ENCODE peak calls at places on chromosomes 2 and 18, in seven cellular contexts. One of them, this sample, is unnamed.

GRCh38 chr18:12517142-12517541 is 109.4 kb downstream of the PRELID3A start:
- DNase-seq in right lobe of liver: no peak
- DNase-seq in kidney epithelial cell: no peak
- DNase-seq in bronchial epithelial cell: no peak
- DNase-seq in stomach: no peak
- DNase-seq in heart left ventricle: no peak
- DNase-seq in brain microvascular endothelial cell: no peak
- DNase-seq in this sample: no peak

GRCh38 chr2:29249666-29250253 is 134.5 kb downstream of the CLIP4 start:
- DNase-seq in brain microvascular endothelial cell: no peak
- DNase-seq in right lobe of liver: no peak
- DNase-seq in kidney epithelial cell: no peak
- DNase-seq in bronchial epithelial cell: no peak
- DNase-seq in stomach: no peak
- DNase-seq in heart left ventricle: no peak
- DNase-seq in this sample: no peak

GRCh38 chr2:83650897-83651296 is 808.2 kb downstream of the SUCLG1 start:
- DNase-seq in stomach: no peak
- DNase-seq in kidney epithelial cell: no peak
- DNase-seq in heart left ventricle: no peak
- DNase-seq in brain microvascular endothelial cell: no peak
- DNase-seq in right lobe of liver: no peak
- DNase-seq in bronchial epithelial cell: no peak
- DNase-seq in this sample: no peak

GRCh38 chr18:6624271-6624670 is 105.2 kb upstream of the ARHGAP28 start:
- DNase-seq in heart left ventricle: no peak
- DNase-seq in kidney epithelial cell: peak; percentile 44
- DNase-seq in bronchial epithelial cell: peak; percentile 71
- DNase-seq in brain microvascular endothelial cell: peak; percentile 51
- DNase-seq in stomach: no peak
- DNase-seq in right lobe of liver: no peak
- DNase-seq in this sample: no peak

GRCh38 chr2:19815746-19816145 is 86.0 kb downstream of the TTC32 start:
- DNase-seq in stomach: no peak
- DNase-seq in heart left ventricle: no peak
- DNase-seq in kidney epithelial cell: no peak
- DNase-seq in bronchial epithelial cell: no peak
- DNase-seq in brain microvascular endothelial cell: no peak
- DNase-seq in right lobe of liver: no peak
- DNase-seq in this sample: peak; percentile 26

GRCh38 chr2:24785704-24786321 is 7.4 kb downstream of the PTRHD1 start:
- DNase-seq in brain microvascular endothelial cell: no peak
- DNase-seq in stomach: no peak
- DNase-seq in kidney epithelial cell: no peak
- DNase-seq in right lobe of liver: no peak
- DNase-seq in heart left ventricle: no peak
- DNase-seq in bronchial epithelial cell: no peak
- DNase-seq in this sample: no peak

GRCh38 chr18:811192-812122 is 585 bp downstream of the YES1 start:
- DNase-seq in kidney epithelial cell: no peak
- DNase-seq in bronchial epithelial cell: peak; percentile 42
- DNase-seq in brain microvascular endothelial cell: no peak
- DNase-seq in stomach: peak; percentile 40
- DNase-seq in right lobe of liver: peak; percentile 68
- DNase-seq in heart left ventricle: peak; percentile 57
- DNase-seq in this sample: peak; percentile 45

GRCh38 chr2:117979911-117980341 is 33.9 kb downstream of the CCDC93 start:
- DNase-seq in kidney epithelial cell: no peak
- DNase-seq in heart left ventricle: no peak
- DNase-seq in stomach: no peak
- DNase-seq in brain microvascular endothelial cell: peak; percentile 40
- DNase-seq in bronchial epithelial cell: no peak
- DNase-seq in right lobe of liver: no peak
- DNase-seq in this sample: no peak

GRCh38 chr2:96164459-96165184 is 19.4 kb upstream of the DUSP2 start:
- DNase-seq in brain microvascular endothelial cell: no peak
- DNase-seq in stomach: no peak
- DNase-seq in bronchial epithelial cell: no peak
- DNase-seq in heart left ventricle: no peak
- DNase-seq in right lobe of liver: no peak
- DNase-seq in kidney epithelial cell: no peak
- DNase-seq in this sample: no peak

GRCh38 chr18:46893360-46893759 is 23.9 kb downstream of the PIAS2 start:
- DNase-seq in brain microvascular endothelial cell: no peak
- DNase-seq in bronchial epithelial cell: no peak
- DNase-seq in kidney epithelial cell: no peak
- DNase-seq in stomach: no peak
- DNase-seq in heart left ventricle: no peak
- DNase-seq in right lobe of liver: no peak
- DNase-seq in this sample: no peak

GRCh38 chr2:48844418-48845155 is 89.1 kb upstream of the LHCGR start:
- DNase-seq in right lobe of liver: no peak
- DNase-seq in bronchial epithelial cell: peak; percentile 76
- DNase-seq in kidney epithelial cell: no peak
- DNase-seq in brain microvascular endothelial cell: no peak
- DNase-seq in heart left ventricle: no peak
- DNase-seq in stomach: no peak
- DNase-seq in this sample: no peak

GRCh38 chr2:192197387-192197786 is 2.7 kb upstream of the TMEFF2 start:
- DNase-seq in stomach: no peak
- DNase-seq in bronchial epithelial cell: peak; percentile 19
- DNase-seq in brain microvascular endothelial cell: peak; percentile 11
- DNase-seq in right lobe of liver: no peak
- DNase-seq in heart left ventricle: no peak
- DNase-seq in kidney epithelial cell: no peak
- DNase-seq in this sample: no peak
- H3K27me3 ChIP-seq in stomach: peaks cover 85% of the 10 kb centered on the region
- H3K27me3 ChIP-seq in bronchial epithelial cell: peaks cover 38% of the 10 kb centered on the region
- H3K27me3 ChIP-seq in brain microvascular endothelial cell: peaks cover 3% of the 10 kb centered on the region
- H3K27me3 ChIP-seq in right lobe of liver: peaks cover 5% of the 10 kb centered on the region
- H3K27me3 ChIP-seq in heart left ventricle: peaks cover 76% of the 10 kb centered on the region
- H3K27me3 ChIP-seq in kidney epithelial cell: peaks cover 47% of the 10 kb centered on the region
- H3K27me3 ChIP-seq in this sample: peaks cover 14% of the 10 kb centered on the region

GRCh38 chr2:231348703-231349373 is 46.7 kb upstream of the B3GNT7 start:
- DNase-seq in heart left ventricle: no peak
- DNase-seq in brain microvascular endothelial cell: no peak
- DNase-seq in right lobe of liver: no peak
- DNase-seq in kidney epithelial cell: no peak
- DNase-seq in bronchial epithelial cell: no peak
- DNase-seq in stomach: no peak
- DNase-seq in this sample: no peak
- H3K27me3 ChIP-seq in heart left ventricle: no peaks in the 10 kb centered on the region
- H3K27me3 ChIP-seq in brain microvascular endothelial cell: no peaks in the 10 kb centered on the region
- H3K27me3 ChIP-seq in right lobe of liver: no peaks in the 10 kb centered on the region
- H3K27me3 ChIP-seq in kidney epithelial cell: no peaks in the 10 kb centered on the region
- H3K27me3 ChIP-seq in bronchial epithelial cell: no peaks in the 10 kb centered on the region
- H3K27me3 ChIP-seq in stomach: no peaks in the 10 kb centered on the region
- H3K27me3 ChIP-seq in this sample: no peaks in the 10 kb centered on the region

DNA sequence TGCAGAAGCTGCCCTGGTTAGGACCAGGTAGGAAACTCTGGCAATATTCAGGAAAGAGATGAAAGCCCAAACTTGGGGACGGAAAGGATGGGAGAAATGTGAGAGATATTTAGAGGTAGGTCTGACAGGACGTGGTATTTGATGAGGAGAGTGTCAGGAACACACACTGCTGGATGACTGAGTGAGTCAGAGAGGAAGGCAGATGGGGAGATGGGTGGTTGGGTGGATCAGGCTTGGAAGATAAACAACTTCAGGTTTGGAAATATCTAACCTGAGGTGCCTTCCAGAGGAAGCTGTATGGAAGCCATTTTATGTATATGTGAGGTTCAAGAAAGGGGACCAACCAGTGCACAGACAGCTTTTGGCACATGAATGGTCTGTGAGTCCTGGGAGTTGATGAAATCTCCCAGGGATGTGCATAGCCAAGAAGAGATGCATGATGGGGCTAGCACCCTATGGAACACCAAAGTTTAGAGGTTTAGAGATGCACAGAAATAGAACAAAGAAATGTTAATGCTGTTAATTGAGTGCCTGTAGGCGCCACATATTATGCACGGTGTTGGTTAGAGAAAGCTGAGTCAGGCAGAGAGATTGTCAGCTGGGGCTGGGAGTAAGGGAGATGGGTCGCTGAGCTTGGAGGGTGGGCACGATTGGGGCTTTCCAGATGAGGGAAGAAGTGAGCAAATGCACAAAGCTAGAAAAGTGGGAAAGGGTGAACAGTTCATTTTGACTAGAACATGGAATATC is 101.0 kb downstream of the VIT start:
- DNase-seq in right lobe of liver: no peak
- DNase-seq in heart left ventricle: no peak
- DNase-seq in stomach: no peak
- DNase-seq in brain microvascular endothelial cell: no peak
- DNase-seq in kidney epithelial cell: no peak
- DNase-seq in bronchial epithelial cell: no peak
- DNase-seq in this sample: no peak
- H3K27me3 ChIP-seq in right lobe of liver: no peaks in the 10 kb centered on the region
- H3K27me3 ChIP-seq in heart left ventricle: no peaks in the 10 kb centered on the region
- H3K27me3 ChIP-seq in stomach: no peaks in the 10 kb centered on the region
- H3K27me3 ChIP-seq in brain microvascular endothelial cell: no peaks in the 10 kb centered on the region
- H3K27me3 ChIP-seq in kidney epithelial cell: no peaks in the 10 kb centered on the region
- H3K27me3 ChIP-seq in bronchial epithelial cell: no peaks in the 10 kb centered on the region
- H3K27me3 ChIP-seq in this sample: no peaks in the 10 kb centered on the region

GRCh38 chr2:218999881-219000568 is 6.8 kb upstream of the CRYBA2 start:
- DNase-seq in stomach: no peak
- DNase-seq in brain microvascular endothelial cell: no peak
- DNase-seq in kidney epithelial cell: no peak
- DNase-seq in bronchial epithelial cell: no peak
- DNase-seq in right lobe of liver: no peak
- DNase-seq in heart left ventricle: no peak
- DNase-seq in this sample: no peak
- H3K27me3 ChIP-seq in stomach: peaks cover 100% of the 10 kb centered on the region
- H3K27me3 ChIP-seq in brain microvascular endothelial cell: peaks cover 88% of the 10 kb centered on the region
- H3K27me3 ChIP-seq in kidney epithelial cell: peaks cover 90% of the 10 kb centered on the region
- H3K27me3 ChIP-seq in bronchial epithelial cell: peaks cover 20% of the 10 kb centered on the region
- H3K27me3 ChIP-seq in right lobe of liver: peaks cover 3% of the 10 kb centered on the region
- H3K27me3 ChIP-seq in heart left ventricle: peaks cover 91% of the 10 kb centered on the region
- H3K27me3 ChIP-seq in this sample: no peaks in the 10 kb centered on the region

DNA sequence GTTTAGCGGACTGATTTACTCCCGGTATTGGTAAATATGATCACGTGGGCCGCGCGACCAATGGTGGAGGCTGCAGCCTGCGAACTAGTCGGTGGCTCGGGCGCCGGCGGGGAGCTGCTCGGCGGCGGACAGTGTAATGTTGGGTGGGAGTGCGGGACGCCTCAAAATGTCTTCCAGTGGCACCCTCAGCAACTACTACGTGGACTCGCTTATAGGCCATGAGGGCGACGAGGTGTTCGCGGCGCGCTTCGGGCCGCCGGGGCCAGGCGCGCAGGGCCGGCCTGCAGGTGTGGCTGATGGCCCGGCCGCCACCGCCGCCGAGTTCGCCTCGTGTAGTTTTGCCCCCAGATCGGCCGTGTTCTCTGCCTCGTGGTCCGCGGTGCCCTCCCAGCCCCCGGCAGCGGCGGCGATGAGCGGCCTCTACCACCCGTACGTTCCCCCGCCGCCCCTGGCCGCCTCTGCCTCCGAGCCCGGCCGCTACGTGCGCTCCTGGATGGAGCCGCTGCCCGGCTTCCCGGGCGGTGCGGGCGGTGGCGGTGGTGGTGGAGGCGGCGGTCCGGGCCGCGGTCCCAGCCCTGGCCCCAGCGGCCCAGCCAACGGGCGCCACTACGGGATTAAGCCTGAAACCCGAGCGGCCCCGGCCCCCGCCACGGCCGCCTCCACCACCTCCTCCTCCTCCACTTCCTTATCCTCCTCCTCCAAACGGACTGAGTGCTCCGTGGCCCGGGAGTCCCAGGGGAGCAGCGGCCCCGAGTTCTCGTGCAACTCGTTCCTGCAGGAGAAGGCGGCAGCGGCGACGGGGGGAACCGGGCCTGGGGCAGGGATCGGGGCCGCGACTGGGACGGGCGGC is at the start of gene HOXD9:
- DNase-seq in brain microvascular endothelial cell: no peak
- DNase-seq in stomach: no peak
- DNase-seq in heart left ventricle: no peak
- DNase-seq in bronchial epithelial cell: no peak
- DNase-seq in right lobe of liver: no peak
- DNase-seq in kidney epithelial cell: no peak
- DNase-seq in this sample: peak; percentile 74
- H3K27me3 ChIP-seq in brain microvascular endothelial cell: peaks cover 92% of the 10 kb centered on the region
- H3K27me3 ChIP-seq in stomach: peaks cover 100% of the 10 kb centered on the region
- H3K27me3 ChIP-seq in heart left ventricle: peaks cover 99% of the 10 kb centered on the region
- H3K27me3 ChIP-seq in bronchial epithelial cell: peaks cover 73% of the 10 kb centered on the region
- H3K27me3 ChIP-seq in right lobe of liver: peaks cover 38% of the 10 kb centered on the region
- H3K27me3 ChIP-seq in kidney epithelial cell: no peaks in the 10 kb centered on the region
- H3K27me3 ChIP-seq in this sample: no peaks in the 10 kb centered on the region

DNA sequence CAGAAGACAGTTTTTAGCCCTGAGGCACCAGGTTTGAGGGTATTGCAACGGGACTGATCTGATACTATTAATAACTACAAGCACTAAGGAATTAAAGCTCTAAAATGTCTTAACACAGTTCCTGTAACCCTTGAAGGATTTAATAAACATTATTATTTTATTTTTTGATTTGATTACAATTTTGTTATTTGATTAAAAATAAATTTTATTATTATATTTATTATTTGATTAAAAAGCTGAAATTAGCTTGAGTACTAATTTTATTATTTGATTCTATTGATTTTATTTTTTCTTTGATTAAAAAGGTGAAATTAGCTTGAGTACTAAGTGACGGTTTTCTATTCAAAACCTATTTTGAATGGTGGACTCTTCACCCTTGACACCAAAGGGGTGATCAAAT is 307.3 kb downstream of the ZNF521 start:
- DNase-seq in kidney epithelial cell: no peak
- DNase-seq in brain microvascular endothelial cell: no peak
- DNase-seq in right lobe of liver: no peak
- DNase-seq in stomach: no peak
- DNase-seq in bronchial epithelial cell: no peak
- DNase-seq in heart left ventricle: no peak
- DNase-seq in this sample: no peak
- H3K27me3 ChIP-seq in kidney epithelial cell: no peaks in the 10 kb centered on the region
- H3K27me3 ChIP-seq in brain microvascular endothelial cell: no peaks in the 10 kb centered on the region
- H3K27me3 ChIP-seq in right lobe of liver: no peaks in the 10 kb centered on the region
- H3K27me3 ChIP-seq in stomach: no peaks in the 10 kb centered on the region
- H3K27me3 ChIP-seq in bronchial epithelial cell: no peaks in the 10 kb centered on the region
- H3K27me3 ChIP-seq in heart left ventricle: no peaks in the 10 kb centered on the region
- H3K27me3 ChIP-seq in this sample: no peaks in the 10 kb centered on the region

GRCh38 chr2:225501022-225501421 is 101.5 kb downstream of the NYAP2 start:
- DNase-seq in brain microvascular endothelial cell: no peak
- DNase-seq in bronchial epithelial cell: no peak
- DNase-seq in kidney epithelial cell: no peak
- DNase-seq in right lobe of liver: no peak
- DNase-seq in heart left ventricle: no peak
- DNase-seq in stomach: no peak
- DNase-seq in this sample: no peak
- H3K27me3 ChIP-seq in brain microvascular endothelial cell: no peaks in the 10 kb centered on the region
- H3K27me3 ChIP-seq in bronchial epithelial cell: no peaks in the 10 kb centered on the region
- H3K27me3 ChIP-seq in kidney epithelial cell: no peaks in the 10 kb centered on the region
- H3K27me3 ChIP-seq in right lobe of liver: no peaks in the 10 kb centered on the region
- H3K27me3 ChIP-seq in heart left ventricle: no peaks in the 10 kb centered on the region
- H3K27me3 ChIP-seq in stomach: no peaks in the 10 kb centered on the region
- H3K27me3 ChIP-seq in this sample: no peaks in the 10 kb centered on the region

GRCh38 chr2:3460161-3460560 is 59.2 kb downstream of the ADI1 start:
- DNase-seq in kidney epithelial cell: no peak
- DNase-seq in stomach: peak; percentile 23
- DNase-seq in heart left ventricle: no peak
- DNase-seq in bronchial epithelial cell: no peak
- DNase-seq in brain microvascular endothelial cell: no peak
- DNase-seq in right lobe of liver: no peak
- DNase-seq in this sample: no peak
- H3K27me3 ChIP-seq in kidney epithelial cell: no peaks in the 10 kb centered on the region
- H3K27me3 ChIP-seq in stomach: no peaks in the 10 kb centered on the region
- H3K27me3 ChIP-seq in heart left ventricle: no peaks in the 10 kb centered on the region
- H3K27me3 ChIP-seq in bronchial epithelial cell: no peaks in the 10 kb centered on the region
- H3K27me3 ChIP-seq in brain microvascular endothelial cell: no peaks in the 10 kb centered on the region
- H3K27me3 ChIP-seq in right lobe of liver: no peaks in the 10 kb centered on the region
- H3K27me3 ChIP-seq in this sample: no peaks in the 10 kb centered on the region

GRCh38 chr2:161415041-161415440 is 1.1 kb upstream of the TBR1 start:
- DNase-seq in heart left ventricle: no peak
- DNase-seq in brain microvascular endothelial cell: no peak
- DNase-seq in right lobe of liver: no peak
- DNase-seq in bronchial epithelial cell: no peak
- DNase-seq in kidney epithelial cell: no peak
- DNase-seq in stomach: no peak
- DNase-seq in this sample: no peak
- H3K27me3 ChIP-seq in heart left ventricle: peaks cover 65% of the 10 kb centered on the region
- H3K27me3 ChIP-seq in brain microvascular endothelial cell: peaks cover 46% of the 10 kb centered on the region
- H3K27me3 ChIP-seq in right lobe of liver: peaks cover 3% of the 10 kb centered on the region
- H3K27me3 ChIP-seq in bronchial epithelial cell: peaks cover 48% of the 10 kb centered on the region
- H3K27me3 ChIP-seq in kidney epithelial cell: peaks cover 54% of the 10 kb centered on the region
- H3K27me3 ChIP-seq in stomach: peaks cover 64% of the 10 kb centered on the region
- H3K27me3 ChIP-seq in this sample: no peaks in the 10 kb centered on the region

This sample was measured in MG63.